ENCODE peak calls at places on chromosomes 5 and 9, in eight cellular contexts. S is ovary, Y is lower lobe of right lung, M is fibroblast of mammary gland, C is colonic mucosa, G is bronchial epithelial cell, D is endodermal cell, F is fibroblast of pulmonary artery. K is an unnamed sample.
A peak's percentile ranks its signal among the peaks of the same experiment; 100 is the strongest.

GRCh38 chr9:93290495-93291434 is 106.8 kb downstream of the WNK2 start:
- DNase-seq in S (peak; percentile 19), Y (no peak), M (no peak), C (no peak), G (no peak), D (peak; percentile 65), F (no peak), K (no peak)

GRCh38 chr5:139955053-139955605 is 88.0 kb downstream of the NRG2 start:
- DNase-seq in S (no peak), Y (no peak), M (no peak), C (no peak), G (no peak), D (peak; percentile 69), F (no peak), K (no peak)

GRCh38 chr5:138654281-138654867 is 79.2 kb upstream of the HSPA9 start:
- DNase-seq in S (no peak), Y (no peak), M (peak; percentile 75), C (no peak), G (no peak), D (peak; percentile 48), F (peak; percentile 20), K (peak; percentile 70)

GRCh38 chr9:92759446-92759845 is 5.2 kb downstream of the BICD2 start:
- DNase-seq in S (no peak), Y (no peak), M (no peak), C (no peak), G (no peak), D (no peak), F (no peak), K (no peak)

GRCh38 chr5:139849501-139849900 is 53.9 kb downstream of the PSD2 start:
- DNase-seq in S (no peak), Y (no peak), M (no peak), C (no peak), G (no peak), D (no peak), F (no peak), K (no peak)

GRCh38 chr5:122726990-122727616 is 47.8 kb upstream of the SNX2 start:
- DNase-seq in S (no peak), Y (no peak), M (peak; percentile 57), C (no peak), G (peak; percentile 93), D (no peak), F (peak; percentile 87), K (peak; percentile 76)

GRCh38 chr5:80466669-80467485 is 21.0 kb upstream of the FAM151B start:
- DNase-seq in S (no peak), Y (no peak), M (peak; percentile 67), C (no peak), G (peak; percentile 80), D (no peak), F (peak; percentile 82), K (peak; percentile 34)

GRCh38 chr9:138075496-138075895 is 197.9 kb downstream of the CACNA1B start:
- DNase-seq in S (no peak), Y (no peak), M (no peak), C (no peak), G (no peak), D (peak; percentile 14), F (no peak), K (no peak)

GRCh38 chr5:82595083-82595482 is 316.9 kb upstream of the RPS23 start:
- DNase-seq in S (no peak), Y (no peak), M (no peak), C (peak; percentile 39), G (peak; percentile 47), D (no peak), F (no peak), K (no peak)

GRCh38 chr9:118785456-118785855 is 583.8 kb downstream of the BRINP1 start:
- DNase-seq in S (no peak), Y (no peak), M (no peak), C (no peak), G (no peak), D (no peak), F (no peak), K (no peak)

GRCh38 chr5:20166496-20166895 is 178.5 kb upstream of the CDH18 start:
- DNase-seq in S (no peak), Y (no peak), M (no peak), C (no peak), G (no peak), D (no peak), F (no peak), K (peak; percentile 10)

GRCh38 chr5:92435781-92436180 is 1052.7 kb upstream of the ARRDC3 start:
- DNase-seq in S (no peak), Y (no peak), M (no peak), C (no peak), G (no peak), D (no peak), F (no peak), K (no peak)

GRCh38 chr5:142684508-142685031 is 1.3 kb downstream of the FGF1 start:
- DNase-seq in S (no peak), Y (no peak), M (no peak), C (no peak), G (no peak), D (peak; percentile 88), F (no peak), K (no peak)
- H3K4me3 ChIP-seq in S (no peak overlapping the region), Y (no peak overlapping the region), M (no peak overlapping the region), C (no peak overlapping the region), G (no peak overlapping the region), D (no peak overlapping the region), F (no peak overlapping the region), K (no peak overlapping the region)

GRCh38 chr9:134434896-134435506 is 108.7 kb downstream of the RXRA start:
- DNase-seq in S (peak; percentile 98), Y (peak; percentile 93), M (peak; percentile 98), C (peak; percentile 93), G (peak; percentile 72), D (no peak), F (peak; percentile 98), K (peak; percentile 98)

GRCh38 chr9:134435527-134436355 is 109.5 kb downstream of the RXRA start:
- DNase-seq in S (no peak), Y (no peak), M (peak; percentile 15), C (no peak), G (no peak), D (no peak), F (no peak), K (no peak)

GRCh38 chr9:134432471-134432870 is 106.2 kb downstream of the RXRA start:
- DNase-seq in S (no peak), Y (no peak), M (no peak), C (no peak), G (peak; percentile 48), D (no peak), F (no peak), K (no peak)

GRCh38 chr9:134433101-134433500 is 106.8 kb downstream of the RXRA start:
- DNase-seq in S (no peak), Y (no peak), M (peak; percentile 34), C (no peak), G (peak; percentile 45), D (no peak), F (peak; percentile 32), K (peak; percentile 32)

DNA sequence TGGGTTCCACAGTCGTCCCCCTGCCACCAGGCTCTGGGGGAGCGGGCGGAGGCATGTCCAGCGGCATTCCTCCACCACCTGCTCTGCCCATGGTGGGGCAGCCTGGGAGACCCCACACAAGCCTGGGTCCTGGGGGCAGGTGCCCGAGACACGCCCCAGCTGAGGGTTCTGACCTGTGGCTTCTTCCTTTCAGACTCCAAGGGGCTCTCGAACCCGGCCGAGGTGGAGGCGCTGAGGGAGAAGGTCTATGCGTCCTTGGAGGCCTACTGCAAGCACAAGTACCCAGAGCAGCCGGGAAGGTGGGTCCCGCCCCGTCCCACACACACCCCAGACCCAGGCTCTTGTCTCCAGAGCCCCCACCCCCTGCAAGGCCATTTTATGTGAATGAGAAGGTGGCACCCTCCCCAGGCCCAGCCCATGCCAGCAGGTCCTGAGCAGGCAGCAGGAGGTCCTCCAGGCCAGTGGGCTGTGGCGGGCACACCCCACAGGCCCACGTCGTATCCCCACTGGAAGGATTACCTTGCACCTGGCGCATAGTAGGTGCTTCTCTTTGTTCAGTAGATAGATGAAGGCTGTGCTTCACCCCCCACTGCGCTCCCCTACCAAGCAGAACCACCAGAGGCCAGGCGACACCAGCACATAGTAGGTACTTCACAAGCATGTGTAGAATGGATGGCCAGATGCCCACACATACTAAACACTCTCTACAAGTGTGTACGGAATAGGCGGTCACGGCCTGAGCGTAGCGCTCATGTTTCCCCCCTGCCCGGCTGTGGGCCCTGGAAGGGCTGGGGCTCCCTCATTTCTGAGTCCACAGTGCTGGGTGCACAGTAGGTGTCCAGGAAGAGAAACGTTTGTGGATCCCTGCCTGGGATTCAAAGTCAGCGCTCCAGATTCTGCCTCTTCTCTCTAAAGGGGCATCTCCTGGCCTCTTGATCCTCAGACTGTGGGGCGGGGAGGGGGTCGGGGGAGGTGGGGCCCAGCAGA is 107.9 kb downstream of the RXRA start:
- DNase-seq in S (no peak), Y (no peak), M (no peak), C (no peak), G (no peak), D (no peak), F (no peak), K (no peak)
- TF ChIP-seq CTCF in S (no peak), Y (no peak), M (no peak), C (no peak), G (no peak), D (no peak), F (no peak), K (no peak)

GRCh38 chr9:14710804-14711203 is 11.7 kb downstream of the CER1 start:
- DNase-seq in S (no peak), Y (no peak), M (peak; percentile 29), C (no peak), G (peak; percentile 80), D (no peak), F (peak; percentile 39), K (peak; percentile 41)

GRCh38 chr9:14715102-14715501 is 7.4 kb downstream of the CER1 start:
- DNase-seq in S (no peak), Y (no peak), M (no peak), C (no peak), G (no peak), D (no peak), F (no peak), K (no peak)

DNA sequence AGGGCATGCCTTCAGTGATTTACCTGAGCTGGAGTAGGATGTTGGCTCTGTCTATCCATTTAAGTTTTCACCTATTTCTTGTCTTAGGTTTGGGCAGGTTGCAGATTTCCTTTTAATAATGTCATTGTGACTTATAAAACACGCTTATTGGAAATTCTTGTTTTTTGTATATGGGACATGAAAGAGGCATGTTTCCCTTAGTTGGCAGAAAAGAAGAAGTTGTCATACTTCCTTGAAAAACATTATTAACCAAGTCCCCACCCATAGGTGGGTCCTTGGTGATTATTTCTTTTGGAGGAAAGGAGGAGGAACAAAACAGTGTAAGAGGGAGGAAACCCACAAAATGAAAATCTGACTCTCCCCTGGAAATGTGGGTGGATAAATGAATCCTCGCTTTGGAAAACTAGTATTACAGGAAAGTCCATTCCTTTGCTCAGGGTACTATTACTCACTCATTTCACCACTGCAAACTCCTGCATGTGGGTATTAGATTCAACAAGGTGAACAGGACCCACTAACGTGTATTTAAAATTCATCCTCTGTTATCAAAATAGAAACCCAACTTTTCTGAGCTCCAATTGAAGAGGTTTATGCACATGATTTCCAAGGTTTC is 9.2 kb downstream of the CER1 start:
- DNase-seq in S (no peak), Y (no peak), M (no peak), C (no peak), G (peak; percentile 88), D (no peak), F (no peak), K (no peak)
- H3K4me3 ChIP-seq in S (no peak overlapping the region), Y (no peak overlapping the region), M (no peak overlapping the region), C (no peak overlapping the region), G (no peak overlapping the region), D (no peak overlapping the region), F (no peak overlapping the region), K (no peak overlapping the region)

DNA sequence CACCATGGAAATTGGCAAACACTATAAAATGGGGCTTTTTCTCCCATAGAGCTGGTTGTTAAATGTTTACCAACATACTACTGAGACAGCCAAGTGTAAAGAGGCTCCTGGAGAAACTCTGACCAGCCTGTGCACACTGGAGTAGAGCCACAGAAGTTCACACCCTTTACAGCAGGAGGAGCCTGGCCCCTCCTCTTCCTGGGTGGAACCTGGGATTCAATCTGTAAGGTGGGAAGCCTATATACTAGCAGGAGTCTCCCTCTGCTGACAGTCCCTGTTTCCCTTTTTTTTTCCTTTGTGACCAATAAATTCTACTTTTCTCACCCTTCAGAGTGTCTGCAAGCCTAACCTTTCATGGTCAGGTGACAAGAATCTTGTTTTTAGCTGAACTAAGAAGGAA is 10.4 kb upstream of the SLC30A5 start:
- DNase-seq in S (no peak), Y (no peak), M (no peak), C (peak; percentile 73), G (peak; percentile 50), D (peak; percentile 72), F (peak; percentile 21), K (no peak)
- TF ChIP-seq CTCF in S (no peak), Y (no peak), M (no peak), C (peak; percentile 24), G (peak; percentile 31), D (peak; percentile 60), F (no peak), K (no peak)

K was measured in astrocyte of the spinal cord.